ENCODE peak calls at places on chromosomes 1 and 21, in eight cellular contexts. H is T-helper 17 cell, O is EH, A is RWPE1, L is DMS153, V is NCI-H510A treated with DMSO at 0.1 percent for 48 hours, Y is H4, K is mesenteric fat pad. X is an unnamed sample.

GRCh38 chr21:33847586-33848251 is 67.9 kb downstream of the ATP5PO start:
- DNase-seq in Y (no peak), O (no peak), K (no peak), H (no peak), V (no peak), L (no peak), A (no peak), X (no peak)

GRCh38 chr1:193065954-193066353 is 6.5 kb downstream of the RO60 start:
- DNase-seq in O (no peak), V (no peak), K (no peak), Y (no peak), A (no peak), H (no peak), L (no peak), X (no peak)

GRCh38 chr1:112893288-112894009 is 62.5 kb downstream of the SLC16A1 start:
- DNase-seq in V (no peak), O (no peak), K (no peak), H (no peak), Y (no peak), A (no peak), L (no peak), X (no peak)

GRCh38 chr1:114033219-114033706 is 54.0 kb downstream of the OLFML3 start:
- DNase-seq in Y (no peak), H (no peak), A (peak), O (no peak), L (no peak), K (no peak), V (peak), X (peak)

GRCh38 chr21:42547906-42548365 is 34.3 kb downstream of the SLC37A1 start:
- DNase-seq in Y (no peak), O (no peak), H (no peak), V (no peak), A (no peak), L (no peak), K (no peak), X (no peak)

GRCh38 chr1:20507564-20508410 is at the start of gene MUL1:
- DNase-seq in V (peak), H (peak), Y (peak), L (peak), O (peak), K (peak), A (peak), X (peak)

GRCh38 chr21:45373991-45374816 is 30.8 kb upstream of the COL18A1 start:
- DNase-seq in Y (no peak), K (no peak), A (no peak), O (no peak), L (no peak), V (no peak), H (no peak), X (no peak)

GRCh38 chr1:24084050-24084449 is 27.9 kb downstream of the MYOM3 start:
- DNase-seq in K (no peak), O (no peak), Y (no peak), V (no peak), A (no peak), L (no peak), H (no peak), X (no peak)

GRCh38 chr1:40976952-40977690 is 2.4 kb upstream of the CTPS1 start:
- DNase-seq in Y (no peak), A (no peak), K (no peak), H (no peak), L (no peak), V (no peak), O (peak), X (peak)

GRCh38 chr1:222390181-222390580 is 157.7 kb downstream of the HHIPL2 start:
- DNase-seq in K (no peak), A (no peak), H (no peak), Y (no peak), L (no peak), O (peak), V (no peak), X (no peak)

X was measured in cerebellar cortex.